ENCODE peak calls at places on chromosomes 12 and 14, in nine cellular contexts. One of them, this sample, is unnamed.

GRCh38 chr12:6200266-6201198 is at the start of gene CD9:
- DNase-seq in neural progenitor cell: peak; percentile 63
- DNase-seq in tibial nerve: no peak
- DNase-seq in HCT116: peak; percentile 46
- DNase-seq in uterus: peak; percentile 42
- DNase-seq in heart right ventricle: peak; percentile 74
- DNase-seq in psoas muscle: peak; percentile 64
- DNase-seq in suprapubic skin: no peak
- DNase-seq in heart left ventricle: peak; percentile 80
- DNase-seq in this sample: no peak

GRCh38 chr12:62581288-62582064 is 114.8 kb downstream of the MON2 start:
- DNase-seq in heart right ventricle: peak; percentile 4
- DNase-seq in tibial nerve: no peak
- DNase-seq in neural progenitor cell: peak; percentile 51
- DNase-seq in heart left ventricle: no peak
- DNase-seq in psoas muscle: no peak
- DNase-seq in HCT116: peak; percentile 38
- DNase-seq in suprapubic skin: no peak
- DNase-seq in uterus: no peak
- DNase-seq in this sample: peak; percentile 33

GRCh38 chr14:102408729-102409128 is 46.0 kb downstream of the TECPR2 start:
- DNase-seq in tibial nerve: no peak
- DNase-seq in heart left ventricle: no peak
- DNase-seq in psoas muscle: no peak
- DNase-seq in neural progenitor cell: no peak
- DNase-seq in uterus: no peak
- DNase-seq in HCT116: no peak
- DNase-seq in suprapubic skin: no peak
- DNase-seq in heart right ventricle: peak; percentile 16
- DNase-seq in this sample: no peak

GRCh38 chr14:60253649-60254048 is 4.6 kb downstream of the PPM1A start:
- DNase-seq in uterus: no peak
- DNase-seq in psoas muscle: no peak
- DNase-seq in suprapubic skin: no peak
- DNase-seq in heart right ventricle: no peak
- DNase-seq in HCT116: no peak
- DNase-seq in neural progenitor cell: no peak
- DNase-seq in heart left ventricle: no peak
- DNase-seq in tibial nerve: no peak
- DNase-seq in this sample: no peak

GRCh38 chr14:54877015-54877702 is 25.5 kb downstream of the GCH1 start:
- DNase-seq in neural progenitor cell: no peak
- DNase-seq in uterus: no peak
- DNase-seq in heart left ventricle: no peak
- DNase-seq in psoas muscle: no peak
- DNase-seq in heart right ventricle: no peak
- DNase-seq in suprapubic skin: no peak
- DNase-seq in tibial nerve: no peak
- DNase-seq in HCT116: no peak
- DNase-seq in this sample: no peak

GRCh38 chr12:6534914-6535696 is 788 bp downstream of the GAPDH start:
- DNase-seq in uterus: peak; percentile 74
- DNase-seq in suprapubic skin: peak; percentile 93
- DNase-seq in neural progenitor cell: peak; percentile 86
- DNase-seq in HCT116: no peak
- DNase-seq in heart left ventricle: peak; percentile 81
- DNase-seq in tibial nerve: peak; percentile 51
- DNase-seq in heart right ventricle: peak; percentile 68
- DNase-seq in psoas muscle: peak; percentile 85
- DNase-seq in this sample: no peak

GRCh38 chr12:12661086-12661485 is 34.9 kb downstream of the GPR19 start:
- DNase-seq in psoas muscle: no peak
- DNase-seq in uterus: no peak
- DNase-seq in heart right ventricle: no peak
- DNase-seq in heart left ventricle: no peak
- DNase-seq in neural progenitor cell: no peak
- DNase-seq in HCT116: no peak
- DNase-seq in suprapubic skin: no peak
- DNase-seq in tibial nerve: no peak
- DNase-seq in this sample: no peak

GRCh38 chr12:81128930-81129554 is 51.2 kb downstream of the ACSS3 start:
- DNase-seq in HCT116: peak; percentile 22
- DNase-seq in psoas muscle: no peak
- DNase-seq in heart left ventricle: no peak
- DNase-seq in neural progenitor cell: peak; percentile 61
- DNase-seq in suprapubic skin: no peak
- DNase-seq in tibial nerve: no peak
- DNase-seq in uterus: no peak
- DNase-seq in heart right ventricle: peak; percentile 7
- DNase-seq in this sample: peak; percentile 33

GRCh38 chr12:3988519-3989217 is 115.5 kb upstream of the PARP11 start:
- DNase-seq in neural progenitor cell: no peak
- DNase-seq in HCT116: no peak
- DNase-seq in heart left ventricle: no peak
- DNase-seq in psoas muscle: no peak
- DNase-seq in uterus: no peak
- DNase-seq in heart right ventricle: no peak
- DNase-seq in tibial nerve: no peak
- DNase-seq in suprapubic skin: no peak
- DNase-seq in this sample: peak; percentile 38

GRCh38 chr12:128974881-128975280 is 121.6 kb downstream of the GLT1D1 start:
- DNase-seq in psoas muscle: no peak
- DNase-seq in neural progenitor cell: no peak
- DNase-seq in heart left ventricle: no peak
- DNase-seq in suprapubic skin: no peak
- DNase-seq in tibial nerve: no peak
- DNase-seq in uterus: no peak
- DNase-seq in heart right ventricle: no peak
- DNase-seq in HCT116: no peak
- DNase-seq in this sample: no peak

GRCh38 chr12:22467190-22467589 is 77.2 kb downstream of the C2CD5 start:
- DNase-seq in tibial nerve: no peak
- DNase-seq in neural progenitor cell: no peak
- DNase-seq in psoas muscle: no peak
- DNase-seq in heart left ventricle: no peak
- DNase-seq in suprapubic skin: no peak
- DNase-seq in HCT116: no peak
- DNase-seq in uterus: peak; percentile 17
- DNase-seq in heart right ventricle: no peak
- DNase-seq in this sample: no peak

GRCh38 chr12:88308825-88309224 is 166.7 kb downstream of the TMTC3 start:
- DNase-seq in uterus: no peak
- DNase-seq in suprapubic skin: no peak
- DNase-seq in heart left ventricle: no peak
- DNase-seq in tibial nerve: no peak
- DNase-seq in heart right ventricle: no peak
- DNase-seq in psoas muscle: no peak
- DNase-seq in neural progenitor cell: no peak
- DNase-seq in HCT116: no peak
- DNase-seq in this sample: no peak

GRCh38 chr12:90062799-90063198 is 354.2 kb upstream of the ATP2B1 start:
- DNase-seq in neural progenitor cell: no peak
- DNase-seq in HCT116: peak; percentile 21
- DNase-seq in heart right ventricle: no peak
- DNase-seq in uterus: no peak
- DNase-seq in psoas muscle: no peak
- DNase-seq in tibial nerve: no peak
- DNase-seq in heart left ventricle: no peak
- DNase-seq in suprapubic skin: no peak
- DNase-seq in this sample: peak; percentile 35

GRCh38 chr12:94648578-94648977 is 1.8 kb downstream of the TMCC3 start:
- DNase-seq in heart right ventricle: no peak
- DNase-seq in heart left ventricle: no peak
- DNase-seq in tibial nerve: no peak
- DNase-seq in psoas muscle: no peak
- DNase-seq in suprapubic skin: no peak
- DNase-seq in neural progenitor cell: no peak
- DNase-seq in uterus: no peak
- DNase-seq in HCT116: no peak
- DNase-seq in this sample: no peak

GRCh38 chr12:93773122-93773871 is 96.1 kb downstream of the CRADD start:
- DNase-seq in neural progenitor cell: no peak
- DNase-seq in tibial nerve: no peak
- DNase-seq in psoas muscle: no peak
- DNase-seq in heart left ventricle: no peak
- DNase-seq in HCT116: no peak
- DNase-seq in heart right ventricle: no peak
- DNase-seq in uterus: no peak
- DNase-seq in suprapubic skin: no peak
- DNase-seq in this sample: no peak

GRCh38 chr14:100341301-100342031 is 18.3 kb downstream of the SLC25A47 start:
- DNase-seq in heart left ventricle: peak; percentile 48
- DNase-seq in HCT116: no peak
- DNase-seq in neural progenitor cell: no peak
- DNase-seq in suprapubic skin: peak; percentile 65
- DNase-seq in uterus: no peak
- DNase-seq in heart right ventricle: peak; percentile 43
- DNase-seq in psoas muscle: no peak
- DNase-seq in tibial nerve: peak; percentile 39
- DNase-seq in this sample: peak; percentile 60

GRCh38 chr12:111216387-111217159 is 152.3 kb downstream of the PHETA1 start:
- DNase-seq in heart left ventricle: no peak
- DNase-seq in neural progenitor cell: no peak
- DNase-seq in tibial nerve: no peak
- DNase-seq in HCT116: no peak
- DNase-seq in suprapubic skin: no peak
- DNase-seq in psoas muscle: no peak
- DNase-seq in uterus: no peak
- DNase-seq in heart right ventricle: no peak
- DNase-seq in this sample: no peak

GRCh38 chr12:52662093-52663006 is 10.3 kb upstream of the KRT2 start:
- DNase-seq in uterus: no peak
- DNase-seq in suprapubic skin: no peak
- DNase-seq in HCT116: no peak
- DNase-seq in psoas muscle: no peak
- DNase-seq in heart left ventricle: no peak
- DNase-seq in tibial nerve: no peak
- DNase-seq in neural progenitor cell: no peak
- DNase-seq in heart right ventricle: no peak
- DNase-seq in this sample: no peak

GRCh38 chr14:72792051-72792788 is 101.7 kb downstream of the DPF3 start:
- DNase-seq in psoas muscle: peak; percentile 53
- DNase-seq in heart left ventricle: peak; percentile 73
- DNase-seq in HCT116: no peak
- DNase-seq in heart right ventricle: peak; percentile 70
- DNase-seq in suprapubic skin: peak; percentile 54
- DNase-seq in tibial nerve: no peak
- DNase-seq in uterus: peak; percentile 26
- DNase-seq in neural progenitor cell: peak; percentile 58
- DNase-seq in this sample: no peak

GRCh38 chr12:107521826-107522355 is 163.7 kb upstream of the PWP1 start:
- DNase-seq in suprapubic skin: no peak
- DNase-seq in uterus: no peak
- DNase-seq in heart left ventricle: no peak
- DNase-seq in tibial nerve: no peak
- DNase-seq in psoas muscle: no peak
- DNase-seq in heart right ventricle: no peak
- DNase-seq in neural progenitor cell: no peak
- DNase-seq in HCT116: no peak
- DNase-seq in this sample: no peak

GRCh38 chr14:90781344-90781761 is 34.9 kb downstream of the TTC7B start:
- DNase-seq in tibial nerve: no peak
- DNase-seq in suprapubic skin: peak; percentile 34
- DNase-seq in heart left ventricle: no peak
- DNase-seq in psoas muscle: no peak
- DNase-seq in HCT116: no peak
- DNase-seq in heart right ventricle: no peak
- DNase-seq in neural progenitor cell: no peak
- DNase-seq in uterus: peak; percentile 1
- DNase-seq in this sample: peak; percentile 60

GRCh38 chr12:55692631-55693322 is 14.9 kb downstream of the ITGA7 start:
- DNase-seq in heart right ventricle: no peak
- DNase-seq in HCT116: no peak
- DNase-seq in psoas muscle: no peak
- DNase-seq in tibial nerve: no peak
- DNase-seq in suprapubic skin: no peak
- DNase-seq in uterus: peak; percentile 8
- DNase-seq in neural progenitor cell: no peak
- DNase-seq in heart left ventricle: no peak
- DNase-seq in this sample: no peak

GRCh38 chr14:89616425-89617141 is 199.6 kb upstream of the FOXN3 start:
- DNase-seq in neural progenitor cell: no peak
- DNase-seq in HCT116: no peak
- DNase-seq in heart right ventricle: no peak
- DNase-seq in tibial nerve: no peak
- DNase-seq in suprapubic skin: no peak
- DNase-seq in heart left ventricle: no peak
- DNase-seq in uterus: no peak
- DNase-seq in psoas muscle: no peak
- DNase-seq in this sample: no peak
- H3K27ac ChIP-seq in neural progenitor cell: no peak overlapping the region
- H3K27ac ChIP-seq in HCT116: no peak overlapping the region
- H3K27ac ChIP-seq in heart right ventricle: peak overlapping the region; percentile 83
- H3K27ac ChIP-seq in tibial nerve: peak overlapping the region; percentile 85
- H3K27ac ChIP-seq in suprapubic skin: peak overlapping the region; percentile 85
- H3K27ac ChIP-seq in heart left ventricle: peak overlapping the region; percentile 74
- H3K27ac ChIP-seq in uterus: no peak overlapping the region
- H3K27ac ChIP-seq in psoas muscle: peak overlapping the region; percentile 80
- H3K27ac ChIP-seq in this sample: no peak overlapping the region

DNA sequence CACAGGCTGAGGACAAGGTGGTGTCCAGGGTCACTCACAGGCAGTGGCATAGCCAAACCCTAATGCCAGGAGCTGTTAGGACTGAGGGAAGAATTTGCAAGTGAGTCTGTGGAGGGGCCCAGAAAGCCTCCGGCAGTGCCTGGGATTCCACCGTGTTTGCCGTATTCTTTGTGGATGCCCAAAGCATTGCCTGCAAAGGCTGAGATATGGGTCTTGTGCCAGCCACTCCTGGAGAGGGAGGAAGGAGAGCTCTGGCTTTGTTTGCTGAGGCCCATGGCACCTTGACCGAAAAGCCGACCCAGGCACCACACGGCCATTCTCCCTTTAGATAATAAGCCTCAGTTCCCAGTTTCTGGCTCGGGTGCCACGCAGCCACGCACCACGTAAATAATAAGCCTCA is 35.8 kb upstream of the GALNT9 start:
- DNase-seq in psoas muscle: no peak
- DNase-seq in suprapubic skin: no peak
- DNase-seq in neural progenitor cell: no peak
- DNase-seq in uterus: no peak
- DNase-seq in tibial nerve: no peak
- DNase-seq in HCT116: no peak
- DNase-seq in heart right ventricle: no peak
- DNase-seq in heart left ventricle: no peak
- DNase-seq in this sample: no peak
- TF ChIP-seq CTCF in psoas muscle: no peak
- TF ChIP-seq CTCF in suprapubic skin: no peak
- TF ChIP-seq CTCF in neural progenitor cell: no peak
- TF ChIP-seq CTCF in uterus: no peak
- TF ChIP-seq CTCF in tibial nerve: no peak
- TF ChIP-seq CTCF in HCT116: no peak
- TF ChIP-seq CTCF in heart right ventricle: no peak
- TF ChIP-seq CTCF in heart left ventricle: no peak
- TF ChIP-seq CTCF in this sample: no peak

GRCh38 chr14:56198438-56198837 is 80.2 kb downstream of the PELI2 start:
- DNase-seq in uterus: peak; percentile 23
- DNase-seq in HCT116: no peak
- DNase-seq in heart right ventricle: no peak
- DNase-seq in tibial nerve: no peak
- DNase-seq in suprapubic skin: no peak
- DNase-seq in heart left ventricle: no peak
- DNase-seq in neural progenitor cell: no peak
- DNase-seq in psoas muscle: no peak
- DNase-seq in this sample: no peak
- H3K27me3 ChIP-seq in uterus: no peaks in the 10 kb centered on the region
- H3K27me3 ChIP-seq in HCT116: no peaks in the 10 kb centered on the region
- H3K27me3 ChIP-seq in heart right ventricle: no peaks in the 10 kb centered on the region
- H3K27me3 ChIP-seq in tibial nerve: no peaks in the 10 kb centered on the region
- H3K27me3 ChIP-seq in suprapubic skin: no peaks in the 10 kb centered on the region
- H3K27me3 ChIP-seq in heart left ventricle: no peaks in the 10 kb centered on the region
- H3K27me3 ChIP-seq in neural progenitor cell: no peaks in the 10 kb centered on the region
- H3K27me3 ChIP-seq in psoas muscle: no peaks in the 10 kb centered on the region
- H3K27me3 ChIP-seq in this sample: no peaks in the 10 kb centered on the region

GRCh38 chr14:59195898-59196297 is 7.4 kb downstream of the DAAM1 start:
- DNase-seq in neural progenitor cell: no peak
- DNase-seq in tibial nerve: no peak
- DNase-seq in HCT116: no peak
- DNase-seq in suprapubic skin: no peak
- DNase-seq in heart left ventricle: no peak
- DNase-seq in heart right ventricle: no peak
- DNase-seq in psoas muscle: no peak
- DNase-seq in uterus: no peak
- DNase-seq in this sample: no peak
- H3K27ac ChIP-seq in neural progenitor cell: no peak overlapping the region
- H3K27ac ChIP-seq in tibial nerve: no peak overlapping the region
- H3K27ac ChIP-seq in HCT116: no peak overlapping the region
- H3K27ac ChIP-seq in suprapubic skin: no peak overlapping the region
- H3K27ac ChIP-seq in heart left ventricle: peak overlapping the region; percentile 34
- H3K27ac ChIP-seq in heart right ventricle: no peak overlapping the region
- H3K27ac ChIP-seq in psoas muscle: no peak overlapping the region
- H3K27ac ChIP-seq in uterus: peak overlapping the region; percentile 2
- H3K27ac ChIP-seq in this sample: no peak overlapping the region